ENCODE peak calls at places on chromosomes 3 and 15, in eight cellular contexts. Z is activated CD4-positive, CD25-positive, alpha-beta regulatory T cell treated with anti-CD3 and anti-CD28 coated beads, Interleukin-2, amount 50 U/mL, for 72 hours; R is fibroblast of villous mesenchyme; S is WERI-Rb-1; N is NCI-H1930; L is NCI-H1092 treated with DMSO at 0.1 percent for 48 hours; P is neural crest cell; C is LNCaP clone FGC. T is an unnamed sample.

GRCh38 chr3:194879991-194880939 is 194.6 kb downstream of the FAM43A start:
- DNase-seq in Z (no peak), R (peak; percentile 5), S (peak; percentile 57), N (no peak), L (peak; percentile 33), P (no peak), C (no peak), T (peak; percentile 88)

GRCh38 chr3:139674585-139675260 is 3.0 kb downstream of the NMNAT3 start:
- DNase-seq in Z (no peak), R (no peak), S (no peak), N (no peak), L (no peak), P (no peak), C (no peak), T (no peak)

GRCh38 chr15:62483817-62484216 is 318.7 kb upstream of the C2CD4B start:
- DNase-seq in Z (no peak), R (peak; percentile 83), S (no peak), N (no peak), L (no peak), P (no peak), C (no peak), T (no peak)

GRCh38 chr3:134291300-134292254 is 40.9 kb upstream of the RYK start:
- DNase-seq in Z (no peak), R (peak; percentile 91), S (no peak), N (no peak), L (peak; percentile 36), P (no peak), C (peak; percentile 86), T (no peak)

GRCh38 chr15:65460948-65461347 is 38.2 kb upstream of the IGDCC4 start:
- DNase-seq in Z (no peak), R (peak; percentile 15), S (no peak), N (no peak), L (no peak), P (no peak), C (no peak), T (peak; percentile 12)

GRCh38 chr3:187739561-187740445 is 5.5 kb downstream of the BCL6 start:
- DNase-seq in Z (peak; percentile 86), R (peak; percentile 92), S (peak; percentile 65), N (no peak), L (peak; percentile 70), P (peak; percentile 81), C (peak; percentile 97), T (peak; percentile 65)

GRCh38 chr3:100591411-100591810 is 18.0 kb upstream of the ADGRG7 start:
- DNase-seq in Z (no peak), R (no peak), S (no peak), N (no peak), L (no peak), P (no peak), C (peak; percentile 91), T (no peak)

GRCh38 chr3:62923092-62923491 is 47.9 kb upstream of the CADPS start:
- DNase-seq in Z (no peak), R (peak; percentile 63), S (no peak), N (no peak), L (no peak), P (no peak), C (no peak), T (no peak)

GRCh38 chr3:150790621-150791020 is 27.7 kb upstream of the SIAH2 start:
- DNase-seq in Z (no peak), R (peak; percentile 16), S (no peak), N (no peak), L (no peak), P (no peak), C (no peak), T (no peak)

GRCh38 chr3:15512173-15512572 is 9.3 kb downstream of the COLQ start:
- DNase-seq in Z (no peak), R (peak; percentile 6), S (no peak), N (peak; percentile 29), L (peak; percentile 94), P (no peak), C (no peak), T (no peak)

GRCh38 chr15:89751748-89752147 is 699 bp upstream of the MESP1 start:
- DNase-seq in Z (no peak), R (no peak), S (no peak), N (no peak), L (no peak), P (no peak), C (peak; percentile 82), T (no peak)

GRCh38 chr3:196997311-196997710 is 28.7 kb upstream of the PIGZ start:
- DNase-seq in Z (peak; percentile 22), R (no peak), S (no peak), N (no peak), L (no peak), P (no peak), C (no peak), T (no peak)

GRCh38 chr3:184448321-184449160 is 68.7 kb downstream of the CHRD start:
- DNase-seq in Z (no peak), R (peak; percentile 15), S (no peak), N (no peak), L (no peak), P (no peak), C (peak; percentile 30), T (peak; percentile 97)

GRCh38 chr15:84725001-84725491 is 9.1 kb upstream of the SEC11A start:
- DNase-seq in Z (no peak), R (peak; percentile 32), S (no peak), N (no peak), L (no peak), P (no peak), C (no peak), T (peak; percentile 77)

GRCh38 chr3:195909294-195909644 is 918 bp upstream of the TNK2 start:
- DNase-seq in Z (no peak), R (peak; percentile 28), S (no peak), N (no peak), L (peak; percentile 46), P (no peak), C (no peak), T (peak; percentile 22)

GRCh38 chr3:141402476-141403171 is 34.3 kb downstream of the ZBTB38 start:
- DNase-seq in Z (peak; percentile 66), R (peak; percentile 83), S (peak; percentile 56), N (no peak), L (peak; percentile 60), P (peak; percentile 47), C (peak; percentile 21), T (peak; percentile 69)

GRCh38 chr3:159319156-159319555 is 517.3 kb downstream of the MFSD1 start:
- DNase-seq in Z (no peak), R (no peak), S (no peak), N (no peak), L (no peak), P (no peak), C (no peak), T (no peak)

GRCh38 chr15:78204351-78205309 is 29.7 kb downstream of the ACSBG1 start:
- DNase-seq in Z (peak; percentile 24), R (peak; percentile 34), S (no peak), N (no peak), L (no peak), P (no peak), C (no peak), T (no peak)

GRCh38 chr15:91857224-91857585 is 3.7 kb downstream of the SLCO3A1 start:
- DNase-seq in Z (no peak), R (no peak), S (no peak), N (no peak), L (no peak), P (no peak), C (no peak), T (no peak)

GRCh38 chr15:34708422-34708821 is 46.4 kb downstream of the GJD2 start:
- DNase-seq in Z (no peak), R (peak; percentile 65), S (peak; percentile 17), N (no peak), L (peak; percentile 20), P (no peak), C (peak; percentile 7), T (peak; percentile 63)

GRCh38 chr15:30985081-30985531 is 6.3 kb downstream of the MTMR10 start:
- DNase-seq in Z (no peak), R (peak; percentile 16), S (no peak), N (no peak), L (no peak), P (no peak), C (no peak), T (no peak)

GRCh38 chr3:120568624-120569023 is 27.5 kb upstream of the NDUFB4 start:
- DNase-seq in Z (no peak), R (peak; percentile 45), S (no peak), N (no peak), L (no peak), P (no peak), C (no peak), T (no peak)

T was measured in lung microvascular endothelial cell.